ENCODE peak calls at places on chromosomes 13 and 19, in nine cellular contexts. One of them, this sample, is unnamed.

GRCh38 chr19:55360902-55361301 is 2.2 kb downstream of the GARIN5B start:
- DNase-seq in NT2/D1: no peak
- DNase-seq in breast epithelium: no peak
- DNase-seq in ascending aorta: no peak
- DNase-seq in ovary: no peak
- DNase-seq in transverse colon: no peak
- DNase-seq in WERI-Rb-1: no peak
- DNase-seq in heart left ventricle: no peak
- DNase-seq in fibroblast of lung: no peak
- DNase-seq in this sample: no peak

GRCh38 chr19:8302357-8302691 is 5.8 kb downstream of the CD320 start:
- DNase-seq in NT2/D1: no peak
- DNase-seq in breast epithelium: peak; percentile 15
- DNase-seq in heart left ventricle: peak; percentile 58
- DNase-seq in fibroblast of lung: no peak
- DNase-seq in WERI-Rb-1: peak; percentile 89
- DNase-seq in ascending aorta: no peak
- DNase-seq in ovary: no peak
- DNase-seq in transverse colon: no peak
- DNase-seq in this sample: no peak

GRCh38 chr13:96091164-96091931 is 1.4 kb downstream of the HS6ST3 start:
- DNase-seq in breast epithelium: no peak
- DNase-seq in transverse colon: no peak
- DNase-seq in WERI-Rb-1: peak; percentile 49
- DNase-seq in ovary: peak; percentile 20
- DNase-seq in NT2/D1: no peak
- DNase-seq in ascending aorta: no peak
- DNase-seq in heart left ventricle: no peak
- DNase-seq in fibroblast of lung: peak; percentile 5
- DNase-seq in this sample: no peak

GRCh38 chr13:97003071-97003470 is 8.8 kb upstream of the OXGR1 start:
- DNase-seq in breast epithelium: no peak
- DNase-seq in ovary: no peak
- DNase-seq in NT2/D1: no peak
- DNase-seq in ascending aorta: no peak
- DNase-seq in fibroblast of lung: peak; percentile 71
- DNase-seq in heart left ventricle: no peak
- DNase-seq in transverse colon: no peak
- DNase-seq in WERI-Rb-1: no peak
- DNase-seq in this sample: no peak

GRCh38 chr13:98476106-98476505 is 100.8 kb downstream of the STK24 start:
- DNase-seq in fibroblast of lung: no peak
- DNase-seq in ascending aorta: no peak
- DNase-seq in heart left ventricle: no peak
- DNase-seq in NT2/D1: no peak
- DNase-seq in breast epithelium: no peak
- DNase-seq in ovary: no peak
- DNase-seq in WERI-Rb-1: no peak
- DNase-seq in transverse colon: no peak
- DNase-seq in this sample: no peak

GRCh38 chr19:18637644-18638630 is 1.1 kb downstream of the KLHL26 start:
- DNase-seq in NT2/D1: no peak
- DNase-seq in transverse colon: peak; percentile 61
- DNase-seq in breast epithelium: peak; percentile 57
- DNase-seq in ovary: no peak
- DNase-seq in fibroblast of lung: no peak
- DNase-seq in WERI-Rb-1: no peak
- DNase-seq in heart left ventricle: no peak
- DNase-seq in ascending aorta: no peak
- DNase-seq in this sample: no peak

GRCh38 chr13:39874331-39875055 is 219.0 kb downstream of the COG6 start:
- DNase-seq in NT2/D1: no peak
- DNase-seq in transverse colon: no peak
- DNase-seq in breast epithelium: no peak
- DNase-seq in ovary: no peak
- DNase-seq in WERI-Rb-1: no peak
- DNase-seq in ascending aorta: no peak
- DNase-seq in fibroblast of lung: no peak
- DNase-seq in heart left ventricle: no peak
- DNase-seq in this sample: no peak

GRCh38 chr13:67204731-67205130 is 25.4 kb downstream of the PCDH9 start:
- DNase-seq in transverse colon: no peak
- DNase-seq in fibroblast of lung: peak; percentile 11
- DNase-seq in ovary: no peak
- DNase-seq in ascending aorta: no peak
- DNase-seq in heart left ventricle: no peak
- DNase-seq in WERI-Rb-1: no peak
- DNase-seq in NT2/D1: no peak
- DNase-seq in breast epithelium: no peak
- DNase-seq in this sample: no peak

GRCh38 chr13:112606125-112607001 is 18.4 kb upstream of the TUBGCP3 start:
- DNase-seq in fibroblast of lung: peak; percentile 80
- DNase-seq in breast epithelium: peak; percentile 73
- DNase-seq in ovary: peak; percentile 93
- DNase-seq in transverse colon: peak; percentile 95
- DNase-seq in WERI-Rb-1: peak; percentile 99
- DNase-seq in NT2/D1: peak; percentile 88
- DNase-seq in ascending aorta: peak; percentile 72
- DNase-seq in heart left ventricle: peak; percentile 93
- DNase-seq in this sample: peak; percentile 54

GRCh38 chr19:7983995-7984837 is 21.2 kb downstream of the ELAVL1 start:
- DNase-seq in heart left ventricle: no peak
- DNase-seq in fibroblast of lung: no peak
- DNase-seq in NT2/D1: no peak
- DNase-seq in ascending aorta: no peak
- DNase-seq in breast epithelium: peak; percentile 57
- DNase-seq in ovary: no peak
- DNase-seq in transverse colon: no peak
- DNase-seq in WERI-Rb-1: no peak
- DNase-seq in this sample: no peak

GRCh38 chr19:29887498-29887897 is 54.5 kb upstream of the URI1 start:
- DNase-seq in NT2/D1: no peak
- DNase-seq in heart left ventricle: no peak
- DNase-seq in WERI-Rb-1: no peak
- DNase-seq in transverse colon: no peak
- DNase-seq in fibroblast of lung: no peak
- DNase-seq in ascending aorta: no peak
- DNase-seq in ovary: peak; percentile 19
- DNase-seq in breast epithelium: no peak
- DNase-seq in this sample: no peak

GRCh38 chr13:31038834-31039552 is 106.5 kb downstream of the TEX26 start:
- DNase-seq in breast epithelium: no peak
- DNase-seq in NT2/D1: no peak
- DNase-seq in heart left ventricle: no peak
- DNase-seq in WERI-Rb-1: no peak
- DNase-seq in transverse colon: no peak
- DNase-seq in ascending aorta: no peak
- DNase-seq in fibroblast of lung: peak; percentile 96
- DNase-seq in ovary: no peak
- DNase-seq in this sample: no peak

GRCh38 chr19:56111601-56112312 is 9.3 kb downstream of the ZNF787 start:
- DNase-seq in fibroblast of lung: no peak
- DNase-seq in ovary: no peak
- DNase-seq in NT2/D1: no peak
- DNase-seq in ascending aorta: no peak
- DNase-seq in WERI-Rb-1: no peak
- DNase-seq in heart left ventricle: no peak
- DNase-seq in transverse colon: peak; percentile 86
- DNase-seq in breast epithelium: no peak
- DNase-seq in this sample: no peak

GRCh38 chr19:5078179-5078578 is 109.3 kb downstream of the KDM4B start:
- DNase-seq in NT2/D1: no peak
- DNase-seq in fibroblast of lung: no peak
- DNase-seq in WERI-Rb-1: no peak
- DNase-seq in breast epithelium: no peak
- DNase-seq in ovary: no peak
- DNase-seq in transverse colon: no peak
- DNase-seq in heart left ventricle: no peak
- DNase-seq in ascending aorta: no peak
- DNase-seq in this sample: no peak

GRCh38 chr19:29942404-29943261 is 594 bp downstream of the URI1 start:
- DNase-seq in WERI-Rb-1: peak; percentile 58
- DNase-seq in fibroblast of lung: peak; percentile 36
- DNase-seq in heart left ventricle: peak; percentile 58
- DNase-seq in transverse colon: peak; percentile 77
- DNase-seq in ascending aorta: no peak
- DNase-seq in breast epithelium: no peak
- DNase-seq in ovary: peak; percentile 69
- DNase-seq in NT2/D1: no peak
- DNase-seq in this sample: no peak

GRCh38 chr13:87302034-87302433 is 369.1 kb upstream of the SLITRK5 start:
- DNase-seq in heart left ventricle: no peak
- DNase-seq in ovary: no peak
- DNase-seq in breast epithelium: no peak
- DNase-seq in ascending aorta: no peak
- DNase-seq in transverse colon: no peak
- DNase-seq in WERI-Rb-1: no peak
- DNase-seq in NT2/D1: no peak
- DNase-seq in fibroblast of lung: no peak
- DNase-seq in this sample: no peak

GRCh38 chr19:35644987-35645679 is 3.0 kb upstream of the COX6B1 start:
- DNase-seq in NT2/D1: peak; percentile 43
- DNase-seq in transverse colon: peak; percentile 92
- DNase-seq in ascending aorta: peak; percentile 32
- DNase-seq in breast epithelium: peak; percentile 58
- DNase-seq in heart left ventricle: peak; percentile 83
- DNase-seq in WERI-Rb-1: peak; percentile 78
- DNase-seq in fibroblast of lung: peak; percentile 31
- DNase-seq in ovary: peak; percentile 92
- DNase-seq in this sample: no peak

GRCh38 chr13:101575591-101575990 is 123.1 kb downstream of the ITGBL1 start:
- DNase-seq in fibroblast of lung: no peak
- DNase-seq in heart left ventricle: no peak
- DNase-seq in breast epithelium: no peak
- DNase-seq in ovary: no peak
- DNase-seq in transverse colon: no peak
- DNase-seq in WERI-Rb-1: no peak
- DNase-seq in ascending aorta: no peak
- DNase-seq in NT2/D1: no peak
- DNase-seq in this sample: no peak

GRCh38 chr19:6767357-6768235 is at the start of gene SH2D3A:
- DNase-seq in WERI-Rb-1: peak; percentile 77
- DNase-seq in NT2/D1: peak; percentile 86
- DNase-seq in ascending aorta: peak; percentile 24
- DNase-seq in fibroblast of lung: peak; percentile 11
- DNase-seq in ovary: peak; percentile 37
- DNase-seq in heart left ventricle: peak; percentile 42
- DNase-seq in transverse colon: peak; percentile 98
- DNase-seq in breast epithelium: peak; percentile 94
- DNase-seq in this sample: no peak

GRCh38 chr19:40610396-40611064 is 9.4 kb downstream of the LTBP4 start:
- DNase-seq in fibroblast of lung: no peak
- DNase-seq in ascending aorta: no peak
- DNase-seq in transverse colon: peak; percentile 73
- DNase-seq in ovary: peak; percentile 37
- DNase-seq in heart left ventricle: peak; percentile 69
- DNase-seq in WERI-Rb-1: no peak
- DNase-seq in breast epithelium: peak; percentile 70
- DNase-seq in NT2/D1: no peak
- DNase-seq in this sample: no peak

GRCh38 chr19:35142531-35143230 is 374 bp upstream of the FXYD7 start:
- DNase-seq in ascending aorta: no peak
- DNase-seq in heart left ventricle: peak; percentile 43
- DNase-seq in fibroblast of lung: no peak
- DNase-seq in ovary: peak; percentile 71
- DNase-seq in NT2/D1: no peak
- DNase-seq in WERI-Rb-1: peak; percentile 74
- DNase-seq in transverse colon: peak; percentile 67
- DNase-seq in breast epithelium: no peak
- DNase-seq in this sample: no peak

GRCh38 chr13:91017031-91017668 is 330.3 kb upstream of the MIR17HG start:
- DNase-seq in NT2/D1: peak; percentile 8
- DNase-seq in WERI-Rb-1: peak; percentile 78
- DNase-seq in fibroblast of lung: peak; percentile 27
- DNase-seq in ovary: no peak
- DNase-seq in transverse colon: no peak
- DNase-seq in breast epithelium: no peak
- DNase-seq in ascending aorta: no peak
- DNase-seq in heart left ventricle: no peak
- DNase-seq in this sample: no peak

GRCh38 chr19:947707-948533 is 22.1 kb downstream of the ARID3A start:
- DNase-seq in NT2/D1: no peak
- DNase-seq in ovary: no peak
- DNase-seq in transverse colon: peak; percentile 83
- DNase-seq in WERI-Rb-1: no peak
- DNase-seq in breast epithelium: no peak
- DNase-seq in heart left ventricle: peak; percentile 66
- DNase-seq in fibroblast of lung: no peak
- DNase-seq in ascending aorta: peak; percentile 39
- DNase-seq in this sample: no peak
- H3K4me3 ChIP-seq in NT2/D1: no peak overlapping the region
- H3K4me3 ChIP-seq in ovary: no peak overlapping the region
- H3K4me3 ChIP-seq in transverse colon: no peak overlapping the region
- H3K4me3 ChIP-seq in WERI-Rb-1: no peak overlapping the region
- H3K4me3 ChIP-seq in breast epithelium: no peak overlapping the region
- H3K4me3 ChIP-seq in heart left ventricle: no peak overlapping the region
- H3K4me3 ChIP-seq in fibroblast of lung: no peak overlapping the region
- H3K4me3 ChIP-seq in ascending aorta: no peak overlapping the region
- H3K4me3 ChIP-seq in this sample: no peak overlapping the region

GRCh38 chr19:54030895-54031586 is 32.7 kb downstream of the VSTM1 start:
- DNase-seq in WERI-Rb-1: peak; percentile 19
- DNase-seq in ascending aorta: no peak
- DNase-seq in ovary: no peak
- DNase-seq in breast epithelium: no peak
- DNase-seq in NT2/D1: no peak
- DNase-seq in fibroblast of lung: no peak
- DNase-seq in heart left ventricle: no peak
- DNase-seq in transverse colon: no peak
- DNase-seq in this sample: no peak
- H3K4me3 ChIP-seq in WERI-Rb-1: no peak overlapping the region
- H3K4me3 ChIP-seq in ascending aorta: no peak overlapping the region
- H3K4me3 ChIP-seq in ovary: no peak overlapping the region
- H3K4me3 ChIP-seq in breast epithelium: no peak overlapping the region
- H3K4me3 ChIP-seq in NT2/D1: no peak overlapping the region
- H3K4me3 ChIP-seq in fibroblast of lung: no peak overlapping the region
- H3K4me3 ChIP-seq in heart left ventricle: peak overlapping the region; percentile 16
- H3K4me3 ChIP-seq in transverse colon: no peak overlapping the region
- H3K4me3 ChIP-seq in this sample: no peak overlapping the region

GRCh38 chr13:77696006-77696862 is 1.3 kb upstream of the SLAIN1 start:
- DNase-seq in ovary: no peak
- DNase-seq in transverse colon: no peak
- DNase-seq in fibroblast of lung: peak; percentile 7
- DNase-seq in heart left ventricle: no peak
- DNase-seq in ascending aorta: no peak
- DNase-seq in WERI-Rb-1: no peak
- DNase-seq in NT2/D1: no peak
- DNase-seq in breast epithelium: no peak
- DNase-seq in this sample: no peak
- H3K4me3 ChIP-seq in ovary: no peak overlapping the region
- H3K4me3 ChIP-seq in transverse colon: no peak overlapping the region
- H3K4me3 ChIP-seq in fibroblast of lung: no peak overlapping the region
- H3K4me3 ChIP-seq in heart left ventricle: peak overlapping the region; percentile 62
- H3K4me3 ChIP-seq in ascending aorta: peak overlapping the region; percentile 90
- H3K4me3 ChIP-seq in WERI-Rb-1: no peak overlapping the region
- H3K4me3 ChIP-seq in NT2/D1: no peak overlapping the region
- H3K4me3 ChIP-seq in breast epithelium: no peak overlapping the region
- H3K4me3 ChIP-seq in this sample: no peak overlapping the region

DNA sequence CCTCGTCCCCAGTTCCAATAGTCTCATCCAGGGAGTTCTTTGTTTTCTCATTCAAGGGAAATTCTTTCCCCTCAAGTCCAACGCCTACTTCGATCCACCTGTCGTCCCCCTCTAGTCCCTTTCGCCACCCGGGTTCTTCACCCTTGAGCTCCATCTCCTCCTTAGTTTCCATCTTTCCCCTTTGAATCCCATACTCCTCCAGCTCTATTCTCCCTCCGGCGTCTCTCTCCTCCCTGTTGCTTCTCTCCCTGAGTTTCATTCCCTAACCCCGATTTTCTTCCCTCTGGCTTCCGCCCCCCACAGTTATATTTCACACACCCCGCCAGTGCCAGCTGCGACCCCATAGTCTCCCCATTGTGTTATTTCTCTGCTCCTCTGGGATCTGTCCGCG is 628 bp upstream of the SLC17A7 start:
- DNase-seq in ascending aorta: no peak
- DNase-seq in breast epithelium: no peak
- DNase-seq in transverse colon: no peak
- DNase-seq in fibroblast of lung: no peak
- DNase-seq in heart left ventricle: no peak
- DNase-seq in ovary: no peak
- DNase-seq in NT2/D1: no peak
- DNase-seq in WERI-Rb-1: no peak
- DNase-seq in this sample: no peak
- H3K4me3 ChIP-seq in ascending aorta: peak overlapping the region; percentile 75
- H3K4me3 ChIP-seq in breast epithelium: peak overlapping the region; percentile 62
- H3K4me3 ChIP-seq in transverse colon: no peak overlapping the region
- H3K4me3 ChIP-seq in fibroblast of lung: no peak overlapping the region
- H3K4me3 ChIP-seq in heart left ventricle: peak overlapping the region; percentile 63
- H3K4me3 ChIP-seq in ovary: no peak overlapping the region
- H3K4me3 ChIP-seq in NT2/D1: no peak overlapping the region
- H3K4me3 ChIP-seq in WERI-Rb-1: peak overlapping the region; percentile 54
- H3K4me3 ChIP-seq in this sample: no peak overlapping the region